ENCODE peak calls at places on chromosomes 13 and 19, in seven cellular contexts. M is transverse colon, H is ascending aorta, T is omental fat pad, Z is neural crest cell, F is PC-3, W is AG09309. P is an unnamed sample.

GRCh38 chr13:42110410-42111155 is 62.1 kb downstream of the DGKH start:
- DNase-seq in M (no peak), H (no peak), T (no peak), Z (peak), F (peak), W (peak), P (no peak)

GRCh38 chr19:33303791-33304759 is 1.7 kb upstream of the CEBPA start:
- DNase-seq in M (peak), H (peak), T (no peak), Z (no peak), F (no peak), W (no peak), P (no peak)

GRCh38 chr13:107867701-107868661 is 347.4 kb downstream of the LIG4 start:
- DNase-seq in M (no peak), H (no peak), T (no peak), Z (peak), F (peak), W (no peak), P (no peak)

GRCh38 chr13:101123028-101123427 is 293.3 kb downstream of the NALCN start:
- DNase-seq in M (no peak), H (no peak), T (no peak), Z (no peak), F (no peak), W (no peak), P (no peak)

GRCh38 chr13:103272770-103273169 is 206.6 kb upstream of the SLC10A2 start:
- DNase-seq in M (no peak), H (no peak), T (no peak), Z (no peak), F (peak), W (no peak), P (no peak)

GRCh38 chr19:57558525-57558924 is 1.1 kb downstream of the ZNF550 start:
- DNase-seq in M (no peak), H (no peak), T (no peak), Z (no peak), F (peak), W (peak), P (no peak)

GRCh38 chr19:4539697-4540581 is at the start of gene LRG1:
- DNase-seq in M (peak), H (no peak), T (peak), Z (no peak), F (no peak), W (no peak), P (no peak)

GRCh38 chr13:76512676-76513277 is 373.4 kb downstream of the KCTD12 start:
- DNase-seq in M (no peak), H (no peak), T (no peak), Z (no peak), F (peak), W (peak), P (no peak)

GRCh38 chr19:2327773-2328400 is 499 bp downstream of the LSM7 start:
- DNase-seq in M (peak), H (no peak), T (no peak), Z (no peak), F (peak), W (peak), P (no peak)

GRCh38 chr13:46647514-46648065 is 94.6 kb downstream of the LRCH1 start:
- DNase-seq in M (no peak), H (no peak), T (no peak), Z (no peak), F (no peak), W (no peak), P (no peak)

GRCh38 chr19:7887408-7888144 is 734 bp upstream of the LRRC8E start:
- DNase-seq in M (peak), H (no peak), T (no peak), Z (no peak), F (no peak), W (no peak), P (no peak)

GRCh38 chr19:55385749-55386514 is at the start of gene RPL28:
- DNase-seq in M (peak), H (peak), T (peak), Z (peak), F (peak), W (peak), P (peak)

GRCh38 chr13:84400711-84401110 is 518.4 kb upstream of the SLITRK1 start:
- DNase-seq in M (no peak), H (no peak), T (no peak), Z (no peak), F (peak), W (peak), P (no peak)

GRCh38 chr13:36151591-36151990 is 20.4 kb upstream of the DCLK1 start:
- DNase-seq in M (no peak), H (no peak), T (no peak), Z (no peak), F (no peak), W (no peak), P (no peak)

GRCh38 chr19:56309511-56310185 is 5.0 kb downstream of the ZSCAN5A start:
- DNase-seq in M (peak), H (no peak), T (no peak), Z (peak), F (peak), W (no peak), P (peak)

GRCh38 chr19:15423130-15423529 is 4.3 kb upstream of the AKAP8L start:
- DNase-seq in M (no peak), H (no peak), T (no peak), Z (no peak), F (no peak), W (no peak), P (no peak)

GRCh38 chr19:13981988-13982501 is 24.1 kb downstream of the RFX1 start:
- DNase-seq in M (no peak), H (no peak), T (no peak), Z (no peak), F (no peak), W (no peak), P (no peak)

DNA sequence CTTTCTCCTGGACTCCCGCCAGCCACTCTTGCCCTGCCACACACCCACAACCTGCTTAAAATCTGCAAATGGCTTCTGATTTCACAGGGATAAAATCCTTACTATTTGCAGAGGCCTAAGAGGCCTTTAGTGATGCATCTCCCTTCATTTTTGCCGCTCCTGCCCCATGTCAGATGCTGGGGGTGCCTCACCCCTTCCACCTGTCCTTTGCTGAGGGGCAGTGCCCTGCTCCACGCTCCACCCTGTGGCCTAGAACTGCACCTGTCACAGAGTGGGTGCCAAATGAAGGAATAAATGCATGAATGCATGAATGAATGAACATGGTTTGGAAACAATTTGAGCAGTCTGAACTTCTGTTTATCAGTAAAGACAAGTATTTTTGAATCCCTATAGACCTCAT is 34.1 kb upstream of the UQCRFS1 start:
- DNase-seq in M (no peak), H (no peak), T (no peak), Z (no peak), F (no peak), W (no peak), P (no peak)
- TF ChIP-seq CTCF in M (no peak), H (no peak), T (no peak), Z (peak), F (no peak), W (no peak), P (no peak)

GRCh38 chr19:5864013-5864720 is 6.2 kb downstream of the FUT5 start:
- DNase-seq in M (no peak), H (no peak), T (no peak), Z (no peak), F (no peak), W (no peak), P (no peak)

GRCh38 chr19:5863030-5863665 is 7.2 kb downstream of the FUT5 start:
- DNase-seq in M (no peak), H (no peak), T (no peak), Z (no peak), F (no peak), W (no peak), P (no peak)

GRCh38 chr19:5865772-5866171 is 4.6 kb downstream of the FUT5 start:
- DNase-seq in M (no peak), H (no peak), T (no peak), Z (no peak), F (no peak), W (no peak), P (no peak)

GRCh38 chr19:5867201-5868136 is 2.9 kb downstream of the FUT5 start:
- DNase-seq in M (no peak), H (no peak), T (no peak), Z (no peak), F (no peak), W (no peak), P (no peak)

DNA sequence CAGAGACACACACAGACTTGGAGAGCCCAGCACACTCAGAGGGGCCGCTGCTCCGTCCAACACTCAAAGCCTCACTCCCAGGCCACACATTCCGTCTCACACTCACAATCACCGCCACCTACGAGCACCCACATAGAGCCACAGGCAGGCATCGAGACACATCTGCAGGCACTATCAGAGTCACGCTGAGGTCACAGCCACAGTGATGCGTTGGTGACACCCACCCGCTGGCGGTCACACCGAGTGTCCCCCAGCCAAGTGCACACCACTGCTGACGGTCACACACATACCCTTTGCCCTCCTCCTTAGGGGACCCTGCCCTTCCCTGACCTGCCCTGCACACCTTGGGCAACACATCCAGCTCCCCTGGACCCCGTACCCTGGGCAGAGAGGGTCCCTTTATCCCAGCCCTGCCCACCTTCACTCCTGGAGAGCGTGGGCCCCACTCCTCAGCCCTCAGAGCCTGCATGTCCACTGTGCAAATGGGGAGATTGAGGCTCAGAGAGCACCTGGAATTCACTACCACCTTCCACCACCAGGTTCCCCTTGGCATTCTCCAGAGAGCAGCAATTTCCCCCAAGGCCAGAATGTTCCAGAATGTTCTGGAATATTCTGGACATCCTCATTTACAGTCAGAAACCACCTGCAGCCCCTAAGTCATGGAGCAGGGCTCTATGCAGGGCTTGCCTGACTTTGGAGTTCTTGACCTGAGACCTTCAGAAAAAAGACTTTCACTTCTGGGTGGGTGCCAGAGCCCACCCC is 5.4 kb downstream of the FUT5 start:
- DNase-seq in M (no peak), H (no peak), T (no peak), Z (no peak), F (no peak), W (no peak), P (no peak)
- TF ChIP-seq CTCF in M (peak), H (no peak), T (no peak), Z (peak), F (peak), W (peak), P (no peak)

DNA sequence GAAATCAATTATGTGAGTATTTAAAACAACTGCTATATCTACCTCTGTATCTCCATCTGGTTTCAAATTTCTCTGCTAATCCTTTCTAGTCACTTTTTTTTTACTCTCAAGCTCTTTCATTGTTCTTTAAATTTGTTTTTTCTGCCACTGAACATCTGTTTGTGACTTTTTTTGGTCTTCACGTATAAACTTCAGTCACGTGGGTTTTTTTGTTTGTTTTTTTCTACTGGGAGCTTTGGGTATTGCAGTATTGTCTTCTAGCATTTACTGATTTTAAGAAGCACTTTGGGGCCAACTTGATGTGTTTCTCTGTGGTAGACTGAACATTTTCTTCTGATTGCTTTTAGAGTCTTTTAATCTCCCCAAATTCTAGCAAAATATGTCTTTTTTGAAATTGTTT is 262.6 kb upstream of the RXFP2 start:
- DNase-seq in M (no peak), H (no peak), T (no peak), Z (no peak), F (no peak), W (no peak), P (no peak)
- TF ChIP-seq CTCF in M (no peak), H (no peak), T (no peak), Z (peak), F (no peak), W (no peak), P (no peak)

DNA sequence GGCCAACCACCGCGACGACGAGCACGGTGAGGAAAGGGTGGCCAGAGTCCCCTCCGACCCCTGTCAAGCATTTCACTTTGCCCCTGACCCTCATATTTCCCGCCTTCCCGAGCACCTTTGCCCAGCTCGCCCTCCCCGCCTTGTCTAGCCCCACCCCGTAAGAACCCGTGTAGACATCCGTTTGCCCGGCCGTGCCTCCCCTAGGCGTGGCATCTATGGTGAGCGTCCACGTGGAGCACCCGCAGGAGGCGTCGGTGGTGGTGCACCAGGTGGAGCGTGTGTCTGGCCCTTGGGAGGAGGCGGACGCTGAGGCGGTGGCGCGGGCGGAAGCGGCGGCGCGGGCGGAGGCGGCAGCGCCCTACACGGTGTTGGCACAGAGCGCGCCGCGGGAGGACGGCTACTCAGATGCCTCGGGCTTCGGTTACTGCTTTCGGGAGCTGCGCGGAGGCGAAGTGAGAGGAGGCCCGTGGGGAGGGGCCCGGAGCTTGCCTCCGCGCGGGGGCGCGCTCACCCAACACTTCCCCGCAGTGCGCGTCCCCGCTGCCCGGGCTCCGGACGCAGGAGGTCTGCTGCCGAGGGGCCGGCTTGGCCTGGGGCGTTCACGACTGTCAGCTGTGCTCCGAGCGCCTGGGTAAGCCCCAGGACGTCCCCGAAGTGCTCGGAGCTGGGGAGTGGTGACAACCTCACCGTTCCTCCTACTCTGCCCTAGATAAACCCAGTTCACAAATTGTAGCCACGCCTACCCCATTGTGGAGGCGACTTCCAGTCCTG is 4.2 kb downstream of the LTBP4 start:
- DNase-seq in M (peak), H (peak), T (no peak), Z (no peak), F (peak), W (no peak), P (peak)
- TF ChIP-seq CTCF in M (no peak), H (no peak), T (no peak), Z (no peak), F (peak), W (no peak), P (no peak)

GRCh38 chr19:53868892-53869804 is 1.5 kb downstream of the MYADM start:
- DNase-seq in M (peak), H (peak), T (peak), Z (peak), F (peak), W (no peak), P (peak)
- TF ChIP-seq CTCF in M (peak), H (no peak), T (no peak), Z (peak), F (no peak), W (peak), P (no peak)

GRCh38 chr19:41575998-41576397 is at the start of gene CEACAM21:
- DNase-seq in M (peak), H (no peak), T (no peak), Z (no peak), F (no peak), W (no peak), P (peak)
- TF ChIP-seq CTCF in M (no peak), H (no peak), T (no peak), Z (no peak), F (no peak), W (no peak), P (no peak)